ENCODE peak calls at places on chromosomes 3 and 15, in five cellular contexts. One of them, this sample, is unnamed.

GRCh38 chr15:55267401-55268053 is 22.1 kb downstream of the RAB27A start:
- DNase-seq in dorsolateral prefrontal cortex: no peak
- DNase-seq in CD4-positive, alpha-beta T cell: peak
- DNase-seq in OCI-LY7: no peak
- DNase-seq in transverse colon: peak
- DNase-seq in this sample: no peak

GRCh38 chr3:165148901-165149441 is 47.2 kb downstream of the SLITRK3 start:
- DNase-seq in dorsolateral prefrontal cortex: no peak
- DNase-seq in OCI-LY7: no peak
- DNase-seq in transverse colon: no peak
- DNase-seq in CD4-positive, alpha-beta T cell: no peak
- DNase-seq in this sample: no peak

GRCh38 chr3:24160424-24160823 is 215.3 kb downstream of the NR1D2 start:
- DNase-seq in CD4-positive, alpha-beta T cell: no peak
- DNase-seq in transverse colon: no peak
- DNase-seq in dorsolateral prefrontal cortex: no peak
- DNase-seq in OCI-LY7: no peak
- DNase-seq in this sample: no peak

GRCh38 chr3:190718097-190718496 is 144.4 kb downstream of the GMNC start:
- DNase-seq in dorsolateral prefrontal cortex: no peak
- DNase-seq in OCI-LY7: no peak
- DNase-seq in CD4-positive, alpha-beta T cell: no peak
- DNase-seq in transverse colon: no peak
- DNase-seq in this sample: no peak

GRCh38 chr15:38886315-38887163 is 321.9 kb upstream of the RASGRP1 start:
- DNase-seq in OCI-LY7: no peak
- DNase-seq in CD4-positive, alpha-beta T cell: no peak
- DNase-seq in transverse colon: no peak
- DNase-seq in dorsolateral prefrontal cortex: no peak
- DNase-seq in this sample: no peak

GRCh38 chr3:107611775-107612469 is 89.2 kb downstream of the BBX start:
- DNase-seq in CD4-positive, alpha-beta T cell: no peak
- DNase-seq in transverse colon: no peak
- DNase-seq in OCI-LY7: no peak
- DNase-seq in dorsolateral prefrontal cortex: no peak
- DNase-seq in this sample: no peak

GRCh38 chr3:137792633-137793271 is 28.6 kb downstream of the SOX14 start:
- DNase-seq in CD4-positive, alpha-beta T cell: no peak
- DNase-seq in dorsolateral prefrontal cortex: no peak
- DNase-seq in OCI-LY7: peak
- DNase-seq in transverse colon: no peak
- DNase-seq in this sample: peak

GRCh38 chr3:82144811-82145210 is 383.4 kb upstream of the GBE1 start:
- DNase-seq in OCI-LY7: no peak
- DNase-seq in dorsolateral prefrontal cortex: no peak
- DNase-seq in CD4-positive, alpha-beta T cell: no peak
- DNase-seq in transverse colon: no peak
- DNase-seq in this sample: no peak

GRCh38 chr15:59591372-59591771 is 20.2 kb upstream of the GCNT3 start:
- DNase-seq in transverse colon: no peak
- DNase-seq in OCI-LY7: no peak
- DNase-seq in CD4-positive, alpha-beta T cell: no peak
- DNase-seq in dorsolateral prefrontal cortex: no peak
- DNase-seq in this sample: no peak

GRCh38 chr15:47288794-47289193 is 428.5 kb upstream of the SEMA6D start:
- DNase-seq in OCI-LY7: no peak
- DNase-seq in transverse colon: no peak
- DNase-seq in dorsolateral prefrontal cortex: no peak
- DNase-seq in CD4-positive, alpha-beta T cell: no peak
- DNase-seq in this sample: no peak

GRCh38 chr3:168973206-168973605 is 690.3 kb downstream of the MECOM start:
- DNase-seq in CD4-positive, alpha-beta T cell: no peak
- DNase-seq in transverse colon: no peak
- DNase-seq in dorsolateral prefrontal cortex: no peak
- DNase-seq in OCI-LY7: no peak
- DNase-seq in this sample: no peak

DNA sequence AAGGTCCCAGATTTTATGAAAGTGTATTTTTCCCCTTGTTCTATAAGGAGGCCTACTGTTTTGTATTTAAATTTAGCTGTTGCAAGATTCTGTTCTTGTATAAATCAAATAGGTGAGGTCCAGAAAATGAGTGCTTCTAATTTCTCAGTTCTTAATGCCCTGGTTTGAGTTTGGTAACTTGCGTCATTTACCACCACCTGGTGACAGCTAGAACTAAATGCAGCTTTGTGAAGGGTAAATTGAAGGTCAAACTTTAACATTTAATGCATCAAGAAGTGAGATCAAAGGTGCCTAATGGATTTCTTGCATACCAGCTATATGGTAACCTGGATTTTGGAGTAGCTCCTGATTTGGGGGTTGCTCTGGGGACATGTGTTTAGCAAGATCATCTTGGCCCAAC is 50.7 kb upstream of the POLR2M start:
- DNase-seq in OCI-LY7: no peak
- DNase-seq in dorsolateral prefrontal cortex: no peak
- DNase-seq in transverse colon: no peak
- DNase-seq in CD4-positive, alpha-beta T cell: no peak
- DNase-seq in this sample: no peak
- TF ChIP-seq CTCF in OCI-LY7: peak
- TF ChIP-seq CTCF in dorsolateral prefrontal cortex: no peak
- TF ChIP-seq CTCF in transverse colon: no peak
- TF ChIP-seq CTCF in CD4-positive, alpha-beta T cell: no peak
- TF ChIP-seq CTCF in this sample: no peak

GRCh38 chr3:184284696-184285095 is 8.9 kb downstream of the ECE2 start:
- DNase-seq in OCI-LY7: peak
- DNase-seq in transverse colon: no peak
- DNase-seq in CD4-positive, alpha-beta T cell: no peak
- DNase-seq in dorsolateral prefrontal cortex: peak
- DNase-seq in this sample: peak

GRCh38 chr3:184290331-184290730 is 8.7 kb upstream of the PSMD2 start:
- DNase-seq in CD4-positive, alpha-beta T cell: no peak
- DNase-seq in dorsolateral prefrontal cortex: no peak
- DNase-seq in OCI-LY7: no peak
- DNase-seq in transverse colon: no peak
- DNase-seq in this sample: no peak

GRCh38 chr3:184291738-184292445 is 7.1 kb upstream of the PSMD2 start:
- DNase-seq in transverse colon: no peak
- DNase-seq in CD4-positive, alpha-beta T cell: no peak
- DNase-seq in OCI-LY7: no peak
- DNase-seq in dorsolateral prefrontal cortex: no peak
- DNase-seq in this sample: no peak

GRCh38 chr3:184291044-184291737 is 7.8 kb upstream of the PSMD2 start:
- DNase-seq in OCI-LY7: no peak
- DNase-seq in CD4-positive, alpha-beta T cell: no peak
- DNase-seq in transverse colon: no peak
- DNase-seq in dorsolateral prefrontal cortex: no peak
- DNase-seq in this sample: no peak

DNA sequence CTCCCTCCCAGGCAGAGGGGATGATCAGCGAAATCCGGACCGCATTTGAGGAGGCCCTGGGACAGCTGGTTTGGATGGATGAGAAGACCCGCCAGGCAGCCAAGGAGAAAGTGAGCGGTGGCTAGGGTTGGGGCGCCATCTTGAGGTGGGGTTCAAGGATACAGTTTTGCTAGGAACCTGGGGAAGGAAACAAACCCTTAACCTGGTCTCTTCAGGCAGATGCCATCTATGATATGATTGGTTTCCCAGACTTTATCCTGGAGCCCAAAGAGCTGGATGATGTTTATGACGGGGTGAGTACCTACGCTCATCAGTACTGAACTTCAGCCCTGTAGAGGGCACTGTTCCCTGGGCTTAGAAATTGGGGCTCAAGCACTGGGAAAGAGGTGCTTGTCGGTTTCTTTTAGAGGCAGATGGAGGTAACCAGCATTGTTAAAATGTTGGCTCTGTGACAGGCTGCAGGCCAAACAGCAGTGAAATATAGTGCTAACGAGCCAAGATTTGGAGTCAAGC is 9.6 kb upstream of the PSMD2 start:
- DNase-seq in transverse colon: peak
- DNase-seq in OCI-LY7: peak
- DNase-seq in CD4-positive, alpha-beta T cell: peak
- DNase-seq in dorsolateral prefrontal cortex: peak
- DNase-seq in this sample: peak
- TF ChIP-seq CTCF in transverse colon: peak
- TF ChIP-seq CTCF in OCI-LY7: peak
- TF ChIP-seq CTCF in CD4-positive, alpha-beta T cell: peak
- TF ChIP-seq CTCF in dorsolateral prefrontal cortex: peak
- TF ChIP-seq CTCF in this sample: peak

GRCh38 chr3:46634856-46635255 is 22.5 kb downstream of the FAM240A start:
- DNase-seq in CD4-positive, alpha-beta T cell: no peak
- DNase-seq in transverse colon: no peak
- DNase-seq in dorsolateral prefrontal cortex: no peak
- DNase-seq in OCI-LY7: no peak
- DNase-seq in this sample: no peak

GRCh38 chr3:46629571-46630517 is 17.5 kb downstream of the FAM240A start:
- DNase-seq in OCI-LY7: peak
- DNase-seq in CD4-positive, alpha-beta T cell: peak
- DNase-seq in transverse colon: peak
- DNase-seq in dorsolateral prefrontal cortex: peak
- DNase-seq in this sample: peak

GRCh38 chr3:46628980-46629379 is 16.7 kb downstream of the FAM240A start:
- DNase-seq in dorsolateral prefrontal cortex: no peak
- DNase-seq in CD4-positive, alpha-beta T cell: no peak
- DNase-seq in transverse colon: peak
- DNase-seq in OCI-LY7: no peak
- DNase-seq in this sample: no peak

GRCh38 chr3:46627078-46627477 is 14.8 kb downstream of the FAM240A start:
- DNase-seq in transverse colon: no peak
- DNase-seq in CD4-positive, alpha-beta T cell: no peak
- DNase-seq in OCI-LY7: no peak
- DNase-seq in dorsolateral prefrontal cortex: no peak
- DNase-seq in this sample: no peak

GRCh38 chr3:46632792-46633191 is 20.5 kb downstream of the FAM240A start:
- DNase-seq in transverse colon: no peak
- DNase-seq in CD4-positive, alpha-beta T cell: no peak
- DNase-seq in OCI-LY7: no peak
- DNase-seq in dorsolateral prefrontal cortex: no peak
- DNase-seq in this sample: no peak
- TF ChIP-seq CTCF in transverse colon: no peak
- TF ChIP-seq CTCF in CD4-positive, alpha-beta T cell: no peak
- TF ChIP-seq CTCF in OCI-LY7: no peak
- TF ChIP-seq CTCF in dorsolateral prefrontal cortex: no peak
- TF ChIP-seq CTCF in this sample: no peak

DNA sequence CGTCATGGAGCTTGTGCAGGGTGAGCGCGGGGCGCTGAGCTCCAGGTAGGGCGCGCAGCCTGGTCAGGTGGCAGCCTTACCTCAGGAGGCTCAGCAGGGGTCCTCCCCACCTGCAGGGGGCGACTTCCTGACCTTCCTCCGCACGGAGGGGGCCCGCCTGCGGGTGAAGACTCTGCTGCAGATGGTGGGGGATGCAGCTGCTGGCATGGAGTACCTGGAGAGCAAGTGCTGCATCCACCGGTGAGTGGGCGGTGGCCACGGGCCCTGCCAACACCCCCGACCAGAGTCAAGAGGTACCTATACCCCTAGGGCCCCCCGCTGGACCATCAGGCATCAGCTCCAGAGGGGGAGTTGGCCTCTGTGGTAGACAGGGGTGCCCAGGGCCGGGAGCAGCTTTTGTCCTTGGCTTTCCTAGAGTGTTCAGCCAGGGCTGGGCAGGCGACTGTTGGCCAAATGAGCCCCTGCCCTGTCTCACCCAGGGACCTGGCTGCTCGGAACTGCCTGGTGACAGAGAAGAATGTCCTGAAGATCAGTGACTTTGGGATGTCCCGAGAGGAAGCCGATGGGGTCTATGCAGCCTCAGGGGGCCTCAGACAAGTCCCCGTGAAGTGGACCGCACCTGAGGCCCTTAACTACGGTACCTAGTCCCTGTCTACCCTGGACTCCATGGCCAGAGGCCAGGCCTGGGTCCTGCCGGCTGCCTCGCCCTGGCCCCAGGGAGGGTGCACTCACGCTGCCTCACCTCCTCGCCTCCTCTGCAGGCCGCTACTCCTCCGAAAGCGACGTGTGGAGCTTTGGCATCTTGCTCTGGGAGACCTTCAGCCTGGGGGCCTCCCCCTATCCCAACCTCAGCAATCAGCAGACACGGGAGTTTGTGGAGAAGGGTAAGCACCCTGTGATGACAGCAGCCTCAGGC is 9.1 kb downstream of the FES start:
- DNase-seq in CD4-positive, alpha-beta T cell: no peak
- DNase-seq in OCI-LY7: peak
- DNase-seq in dorsolateral prefrontal cortex: no peak
- DNase-seq in transverse colon: no peak
- DNase-seq in this sample: no peak
- TF ChIP-seq CTCF in CD4-positive, alpha-beta T cell: no peak
- TF ChIP-seq CTCF in OCI-LY7: peak
- TF ChIP-seq CTCF in dorsolateral prefrontal cortex: no peak
- TF ChIP-seq CTCF in transverse colon: no peak
- TF ChIP-seq CTCF in this sample: no peak

DNA sequence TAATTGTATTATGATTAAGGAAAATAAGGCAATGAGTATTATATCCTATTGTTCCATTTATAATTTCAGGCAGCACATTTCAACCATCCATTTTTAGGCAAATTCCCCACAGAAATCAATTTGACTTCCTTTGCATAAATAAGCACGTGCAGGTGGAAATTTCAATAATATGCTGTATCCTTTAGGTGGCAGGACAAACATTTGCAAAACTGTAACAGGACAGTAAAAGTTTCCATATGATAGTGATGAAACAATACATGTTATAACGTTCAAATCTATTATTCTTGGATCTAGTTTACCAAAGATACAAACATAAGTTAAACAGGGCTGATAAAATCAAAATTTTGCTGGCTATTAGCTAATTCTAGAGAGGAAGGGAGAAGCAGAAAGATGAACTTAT is 8.5 kb downstream of the UACA start:
- DNase-seq in transverse colon: no peak
- DNase-seq in CD4-positive, alpha-beta T cell: no peak
- DNase-seq in OCI-LY7: no peak
- DNase-seq in dorsolateral prefrontal cortex: no peak
- DNase-seq in this sample: no peak
- TF ChIP-seq CTCF in transverse colon: no peak
- TF ChIP-seq CTCF in CD4-positive, alpha-beta T cell: no peak
- TF ChIP-seq CTCF in OCI-LY7: no peak
- TF ChIP-seq CTCF in dorsolateral prefrontal cortex: no peak
- TF ChIP-seq CTCF in this sample: no peak

DNA sequence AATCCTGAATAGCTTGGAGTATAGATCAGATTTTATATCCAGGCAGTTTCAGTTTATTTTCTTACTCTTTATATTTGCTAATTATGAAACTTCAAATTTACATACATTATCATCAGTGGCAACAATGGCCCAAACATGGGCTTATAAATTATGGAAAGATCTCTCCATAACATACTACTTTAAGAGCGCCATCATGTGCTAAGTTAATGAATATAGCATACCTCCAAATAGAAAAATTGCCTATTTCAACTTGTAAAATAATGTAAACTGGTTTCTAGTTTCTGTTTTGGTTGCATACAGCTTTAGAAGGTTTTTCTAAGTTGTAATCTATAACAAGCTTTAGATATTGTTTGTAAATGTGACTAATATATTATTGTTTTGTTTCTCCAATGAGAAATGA is 531.3 kb upstream of the UBE2E2 start:
- DNase-seq in OCI-LY7: no peak
- DNase-seq in transverse colon: no peak
- DNase-seq in CD4-positive, alpha-beta T cell: no peak
- DNase-seq in dorsolateral prefrontal cortex: no peak
- DNase-seq in this sample: no peak
- TF ChIP-seq CTCF in OCI-LY7: peak
- TF ChIP-seq CTCF in transverse colon: no peak
- TF ChIP-seq CTCF in CD4-positive, alpha-beta T cell: no peak
- TF ChIP-seq CTCF in dorsolateral prefrontal cortex: no peak
- TF ChIP-seq CTCF in this sample: no peak

GRCh38 chr3:98798820-98799219 is 35.7 kb downstream of the ST3GAL6 start:
- DNase-seq in dorsolateral prefrontal cortex: no peak
- DNase-seq in transverse colon: no peak
- DNase-seq in CD4-positive, alpha-beta T cell: no peak
- DNase-seq in OCI-LY7: no peak
- DNase-seq in this sample: no peak
- TF ChIP-seq CTCF in dorsolateral prefrontal cortex: no peak
- TF ChIP-seq CTCF in transverse colon: no peak
- TF ChIP-seq CTCF in CD4-positive, alpha-beta T cell: no peak
- TF ChIP-seq CTCF in OCI-LY7: no peak
- TF ChIP-seq CTCF in this sample: no peak

This sample was measured in GM13976.